ENCODE peak calls at places on chromosomes 3 and 15, in ten cellular contexts. V is HFF-Myc; E is cardiac fibroblast; A is HL-60; N is fibroblast of mammary gland; L is CD4-positive, alpha-beta T cell; Y is AG04450; K is MM.1S; F is gastrocnemius medialis; C is prostate gland. J is an unnamed sample.

GRCh38 chr3:42446111-42447050 is 36.0 kb upstream of the LYZL4 start:
- DNase-seq in A (no peak), Y (no peak), N (no peak), F (no peak), L (no peak), C (no peak), V (no peak), K (no peak), E (no peak), J (no peak)

GRCh38 chr15:55742927-55743614 is at the start of gene PRTG:
- DNase-seq in A (no peak), C (no peak), N (peak), E (peak), K (no peak), L (no peak), V (no peak), Y (peak), F (peak), J (peak)

GRCh38 chr15:39804026-39804425 is 21.4 kb upstream of the FSIP1 start:
- DNase-seq in K (peak), C (no peak), L (no peak), F (no peak), Y (no peak), N (peak), V (no peak), E (peak), A (no peak), J (no peak)

GRCh38 chr15:77858677-77859490 is 218.6 kb downstream of the TBC1D2B start:
- DNase-seq in A (peak), N (no peak), E (no peak), L (no peak), C (no peak), Y (no peak), V (no peak), F (no peak), K (no peak), J (no peak)

GRCh38 chr3:179146911-179147570 is 1.1 kb upstream of the PIK3CA start:
- DNase-seq in V (peak), N (peak), C (peak), K (peak), Y (no peak), L (no peak), F (no peak), A (peak), E (peak), J (peak)

GRCh38 chr15:65731926-65732325 is 60.2 kb downstream of the DENND4A start:
- DNase-seq in C (no peak), F (no peak), K (no peak), N (peak), E (peak), V (no peak), L (no peak), A (no peak), Y (no peak), J (no peak)

GRCh38 chr15:74423443-74424257 is 10.1 kb downstream of the SEMA7A start:
- DNase-seq in K (no peak), L (no peak), C (no peak), V (no peak), Y (no peak), A (no peak), N (no peak), F (no peak), E (no peak), J (peak)

GRCh38 chr3:190003730-190004129 is 117.0 kb downstream of the P3H2 start:
- DNase-seq in V (peak), E (peak), N (peak), K (no peak), L (no peak), Y (peak), A (no peak), C (no peak), F (no peak), J (no peak)

GRCh38 chr15:33013827-33014445 is 180.6 kb downstream of the FMN1 start:
- DNase-seq in E (peak), N (peak), L (no peak), Y (no peak), C (no peak), A (no peak), V (no peak), K (no peak), F (no peak), J (no peak)

GRCh38 chr3:135246027-135246426 is 451.0 kb downstream of the EPHB1 start:
- DNase-seq in Y (no peak), K (no peak), A (no peak), L (no peak), V (no peak), C (no peak), F (no peak), N (no peak), E (no peak), J (no peak)

GRCh38 chr3:184260571-184261269 is 633 bp downstream of the CAMK2N2 start:
- DNase-seq in E (no peak), F (no peak), K (no peak), C (no peak), N (no peak), V (no peak), A (no peak), L (no peak), Y (no peak), J (no peak)

GRCh38 chr3:75171632-75172230 is 492.4 kb upstream of the FRG2C start:
- DNase-seq in C (no peak), V (no peak), E (peak), L (no peak), Y (no peak), A (no peak), K (peak), F (no peak), N (peak), J (no peak)
- TF ChIP-seq CTCF in C (peak), V (peak), E (peak), L (no peak), Y (peak), A (no peak), K (peak), F (no peak), N (peak), J (peak)

GRCh38 chr3:186514296-186515002 is 29.7 kb downstream of the CRYGS start:
- DNase-seq in N (no peak), L (no peak), Y (no peak), K (no peak), C (no peak), A (peak), F (no peak), V (no peak), E (peak), J (no peak)
- TF ChIP-seq CTCF in N (peak), L (no peak), Y (peak), K (peak), C (no peak), A (peak), F (no peak), V (peak), E (peak), J (no peak)

GRCh38 chr3:127846576-127846975 is 24.3 kb upstream of the MGLL start:
- DNase-seq in C (no peak), F (no peak), N (no peak), E (no peak), L (no peak), K (no peak), Y (no peak), V (no peak), A (no peak), J (no peak)

GRCh38 chr3:127851899-127852298 is 29.6 kb upstream of the MGLL start:
- DNase-seq in V (no peak), Y (no peak), A (no peak), E (no peak), F (no peak), L (no peak), C (no peak), K (no peak), N (no peak), J (no peak)

GRCh38 chr3:127847236-127847720 is 25.0 kb upstream of the MGLL start:
- DNase-seq in E (no peak), C (no peak), F (no peak), K (no peak), Y (no peak), A (no peak), L (no peak), V (no peak), N (no peak), J (no peak)

GRCh38 chr3:127849368-127849767 is 27.1 kb upstream of the MGLL start:
- DNase-seq in Y (no peak), L (no peak), A (no peak), E (no peak), F (no peak), N (no peak), V (no peak), K (no peak), C (no peak), J (no peak)

DNA sequence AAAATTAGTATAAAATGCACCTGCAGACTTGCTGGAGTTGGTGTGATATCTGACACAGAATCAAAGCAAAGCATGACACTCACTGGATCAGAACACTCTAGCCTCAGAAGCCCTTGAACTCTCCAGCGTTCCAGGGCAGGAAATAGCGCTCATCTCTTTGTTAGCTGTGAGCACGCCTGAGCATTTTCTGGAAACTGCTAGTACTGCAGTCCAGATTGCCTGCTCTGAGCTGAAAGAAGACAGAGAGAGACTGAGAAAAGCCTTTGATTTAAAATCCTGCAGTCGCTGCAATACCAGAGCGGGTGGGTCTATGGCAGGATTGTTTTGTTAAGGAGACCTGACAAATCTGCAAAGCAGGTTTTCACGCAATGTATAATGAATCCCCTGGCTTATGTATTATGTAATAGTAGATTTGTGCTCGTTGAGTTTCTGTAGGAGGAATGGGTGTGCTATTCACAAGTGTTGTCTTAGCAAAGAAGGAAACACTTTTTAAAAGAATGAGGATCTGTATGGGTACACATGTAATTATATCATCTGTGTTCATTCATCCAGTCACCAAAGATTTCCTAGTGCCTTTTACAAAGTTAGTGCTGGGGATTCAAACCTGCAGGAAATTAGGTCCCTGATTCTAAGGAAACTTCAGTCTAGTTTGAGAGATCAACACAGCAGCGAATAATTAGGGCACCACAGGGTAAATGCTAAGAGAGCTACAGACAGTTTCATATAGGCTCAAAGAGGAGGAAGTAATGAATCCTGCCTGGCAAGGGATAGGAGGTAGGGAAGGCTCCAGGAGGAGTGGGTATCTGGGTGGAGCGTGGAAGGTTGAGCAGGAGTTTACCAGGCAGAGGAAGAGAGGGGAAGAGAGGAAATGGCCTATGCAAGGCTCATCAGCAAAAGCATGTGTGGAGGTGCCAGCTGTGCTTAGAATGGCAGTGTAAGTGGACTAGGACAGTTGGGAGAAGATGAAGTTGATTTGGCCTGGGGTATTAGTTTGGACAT is 26.1 kb upstream of the MGLL start:
- DNase-seq in N (peak), F (no peak), L (no peak), V (no peak), K (no peak), Y (no peak), E (peak), C (no peak), A (no peak), J (no peak)
- TF ChIP-seq CTCF in N (peak), F (no peak), L (no peak), V (no peak), K (no peak), Y (no peak), E (no peak), C (no peak), A (no peak), J (no peak)

DNA sequence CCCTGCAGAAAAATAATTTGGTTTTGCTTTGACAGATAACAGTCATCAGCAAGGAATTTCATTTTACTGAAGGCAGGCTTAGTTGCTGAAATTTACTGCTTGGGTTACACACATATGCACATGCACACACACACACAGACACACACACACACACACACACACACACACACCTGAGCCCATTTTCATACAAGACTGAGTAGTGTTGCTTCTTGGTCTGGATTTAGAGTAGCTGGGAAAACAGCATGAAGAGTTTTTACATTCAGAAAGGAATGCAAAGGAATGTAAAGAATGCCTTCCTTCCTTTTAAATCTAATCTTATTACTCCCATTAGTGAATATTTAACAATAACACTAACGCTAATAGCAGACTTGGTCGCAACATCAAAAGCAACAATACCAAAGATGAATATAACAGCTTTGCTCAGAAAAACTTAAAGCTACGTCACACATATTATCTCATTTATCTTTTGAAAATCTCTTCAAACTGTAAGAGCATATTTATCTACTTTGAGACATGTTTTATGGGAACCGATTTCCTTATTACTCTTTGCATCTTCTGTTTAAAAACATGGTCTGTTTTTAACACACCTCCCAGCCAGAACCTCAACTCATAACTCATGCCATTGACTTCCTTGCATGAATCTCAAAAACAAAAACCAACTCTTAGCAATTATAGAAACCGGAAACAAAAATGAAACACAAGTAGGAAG is 32.5 kb downstream of the RFTN1 start:
- DNase-seq in E (peak), Y (no peak), V (no peak), F (no peak), A (no peak), K (peak), L (no peak), C (no peak), N (peak), J (no peak)
- TF ChIP-seq CTCF in E (no peak), Y (no peak), V (no peak), F (no peak), A (no peak), K (no peak), L (no peak), C (no peak), N (no peak), J (no peak)

DNA sequence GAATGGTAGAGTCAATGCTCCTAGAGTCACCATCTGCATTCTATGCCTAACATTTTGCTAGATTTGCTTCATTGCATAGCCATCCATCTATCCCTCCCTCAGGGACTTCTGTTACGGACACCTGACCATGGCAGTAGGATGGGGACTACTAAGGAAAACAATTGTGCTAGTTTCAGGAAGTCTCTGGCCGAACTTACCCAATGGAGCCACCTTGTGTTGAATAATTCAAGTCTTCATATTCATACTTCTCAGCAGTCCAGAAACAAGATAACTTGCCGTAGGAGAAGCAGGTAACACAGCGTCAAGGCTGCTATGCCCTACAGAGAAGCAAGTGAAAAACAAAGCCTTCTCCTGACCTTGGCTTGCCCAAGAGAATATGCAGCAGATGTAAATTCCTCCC is 685.3 kb downstream of the GRM7 start:
- DNase-seq in V (no peak), F (no peak), Y (no peak), N (peak), K (no peak), L (no peak), A (no peak), E (peak), C (no peak), J (no peak)
- TF ChIP-seq CTCF in V (no peak), F (no peak), Y (no peak), N (peak), K (no peak), L (no peak), A (no peak), E (peak), C (no peak), J (no peak)

GRCh38 chr3:149314807-149315578 is 18.4 kb downstream of the TM4SF18 start:
- DNase-seq in L (no peak), K (no peak), N (peak), E (peak), A (no peak), F (no peak), V (no peak), C (no peak), Y (peak), J (no peak)

GRCh38 chr3:149315694-149316093 is 17.7 kb downstream of the TM4SF18 start:
- DNase-seq in C (no peak), L (no peak), A (no peak), Y (no peak), E (no peak), N (no peak), V (no peak), K (no peak), F (no peak), J (no peak)

GRCh38 chr3:149317072-149317471 is 16.4 kb downstream of the TM4SF18 start:
- DNase-seq in V (no peak), E (no peak), K (no peak), L (no peak), F (no peak), N (no peak), Y (no peak), A (no peak), C (no peak), J (no peak)

GRCh38 chr3:149313542-149313941 is 19.9 kb downstream of the TM4SF18 start:
- DNase-seq in Y (no peak), E (no peak), C (no peak), V (no peak), K (no peak), N (no peak), A (no peak), F (no peak), L (no peak), J (no peak)

GRCh38 chr3:149316427-149316826 is 17.0 kb downstream of the TM4SF18 start:
- DNase-seq in N (peak), E (no peak), K (no peak), C (no peak), V (no peak), A (no peak), L (no peak), F (no peak), Y (no peak), J (no peak)
- TF ChIP-seq CTCF in N (no peak), E (no peak), K (no peak), C (no peak), V (no peak), A (no peak), L (no peak), F (no peak), Y (no peak), J (no peak)

GRCh38 chr3:27110020-27110419 is 259.2 kb downstream of the NEK10 start:
- DNase-seq in C (no peak), E (no peak), K (no peak), F (no peak), A (no peak), L (no peak), V (no peak), N (no peak), Y (no peak), J (no peak)

GRCh38 chr3:27108322-27108721 is 260.9 kb downstream of the NEK10 start:
- DNase-seq in E (no peak), K (no peak), F (no peak), L (no peak), V (no peak), C (no peak), N (no peak), Y (no peak), A (no peak), J (no peak)

DNA sequence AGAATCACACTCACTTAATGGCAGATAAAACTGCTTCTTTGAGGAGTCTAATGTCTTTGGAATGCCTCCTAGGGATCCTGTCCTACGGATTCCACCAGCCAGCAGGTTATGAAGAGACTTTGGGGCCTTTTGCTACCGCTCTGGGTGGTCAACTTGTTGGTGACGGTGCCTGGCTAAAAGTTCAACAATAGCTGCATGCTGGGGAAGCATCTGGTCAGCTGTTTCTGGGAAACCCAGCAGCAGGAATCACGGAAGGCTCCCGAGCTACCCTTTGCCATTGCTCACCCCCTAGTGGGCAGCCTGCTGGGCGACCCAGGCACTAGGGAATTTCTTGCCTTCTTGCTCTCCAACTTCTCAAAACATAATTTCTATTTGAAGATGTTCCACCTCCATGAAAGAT is 263.3 kb downstream of the NEK10 start:
- DNase-seq in N (no peak), E (no peak), A (no peak), F (no peak), V (no peak), Y (no peak), L (no peak), K (no peak), C (no peak), J (no peak)
- TF ChIP-seq CTCF in N (no peak), E (no peak), A (no peak), F (no peak), V (peak), Y (no peak), L (no peak), K (peak), C (no peak), J (no peak)

DNA sequence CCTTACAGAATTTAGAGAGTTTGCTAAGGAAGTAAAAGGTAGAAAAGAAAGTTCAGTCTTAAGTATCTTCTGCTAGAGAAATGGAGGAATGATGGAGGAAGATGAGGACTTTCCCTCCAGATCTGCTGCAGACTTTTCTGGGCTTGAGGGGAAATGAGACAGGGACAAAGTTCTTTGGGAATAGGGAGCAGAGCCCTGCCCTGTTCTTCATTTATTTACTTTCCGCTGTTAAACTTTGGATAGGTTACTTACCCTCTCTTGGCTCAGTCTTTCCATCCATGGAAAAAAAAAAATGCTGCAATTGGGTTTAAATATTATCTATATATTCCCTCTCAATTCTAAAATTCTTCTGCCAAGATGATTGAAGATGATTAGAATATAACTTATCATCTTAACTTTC is 202.9 kb downstream of the TBL1XR1 start:
- DNase-seq in F (no peak), Y (no peak), K (no peak), C (no peak), V (no peak), A (no peak), N (no peak), L (no peak), E (no peak), J (no peak)
- TF ChIP-seq CTCF in F (no peak), Y (no peak), K (no peak), C (no peak), V (no peak), A (no peak), N (no peak), L (no peak), E (no peak), J (no peak)

DNA sequence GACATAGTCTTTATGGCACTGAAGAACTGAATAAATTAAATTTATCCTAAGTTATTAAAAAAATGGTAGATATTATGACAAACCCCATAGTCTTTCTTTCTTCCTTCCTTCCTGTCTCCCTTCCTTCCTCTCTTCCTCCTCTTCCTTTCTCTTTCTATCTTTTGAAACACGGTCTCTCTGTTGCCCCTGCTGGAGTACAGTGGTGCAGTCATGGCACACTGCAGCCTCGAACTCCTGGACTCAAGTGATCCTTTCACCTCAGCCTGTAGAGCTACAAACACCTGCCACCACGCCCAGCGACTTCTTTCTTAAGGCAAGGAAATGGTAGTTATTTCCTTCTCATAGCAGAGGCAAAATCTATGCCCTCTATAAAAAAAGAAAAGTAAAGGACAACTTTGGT is 354.6 kb downstream of the GAP43 start:
- DNase-seq in F (no peak), E (no peak), A (no peak), C (no peak), Y (no peak), K (no peak), L (no peak), N (no peak), V (no peak), J (no peak)
- TF ChIP-seq CTCF in F (no peak), E (no peak), A (no peak), C (no peak), Y (peak), K (no peak), L (no peak), N (peak), V (no peak), J (no peak)

J was measured in GM13976.